ENCODE peak calls at places on chromosomes 6 and 20, in four cellular contexts. S is AG08395, F is uterus, I is mucosa of gallbladder. R is an unnamed sample.

GRCh38 chr20:58243653-58244410 is 15.4 kb upstream of the ANKRD60 start:
- DNase-seq in S (no peak), F (no peak), I (no peak), R (no peak)

GRCh38 chr6:169426611-169427010 is 173.0 kb upstream of the THBS2 start:
- DNase-seq in S (no peak), F (no peak), I (no peak), R (no peak)

GRCh38 chr6:49911252-49911651 is 44.9 kb upstream of the CRISP1 start:
- DNase-seq in S (no peak), F (no peak), I (no peak), R (no peak)

GRCh38 chr20:64188682-64189529 is 24.7 kb downstream of the MYT1 start:
- DNase-seq in S (no peak), F (no peak), I (peak; percentile 74), R (no peak)

GRCh38 chr20:8790442-8791074 is 278.3 kb upstream of the PLCB4 start:
- DNase-seq in S (peak; percentile 41), F (peak; percentile 19), I (peak; percentile 45), R (no peak)

GRCh38 chr6:33581186-33581585 is 1.1 kb upstream of the BAK1 start:
- DNase-seq in S (no peak), F (no peak), I (no peak), R (no peak)

GRCh38 chr20:60242836-60243520 is 284.8 kb downstream of the CDH26 start:
- DNase-seq in S (peak; percentile 27), F (no peak), I (no peak), R (no peak)

GRCh38 chr6:106872044-106872443 is 102.5 kb downstream of the CD24 start:
- DNase-seq in S (no peak), F (no peak), I (no peak), R (no peak)

GRCh38 chr6:125533710-125534397 is 215.6 kb upstream of the HEY2 start:
- DNase-seq in S (no peak), F (no peak), I (no peak), R (no peak)

GRCh38 chr6:7261030-7261841 is 51.8 kb downstream of the SSR1 start:
- DNase-seq in S (peak; percentile 99), F (peak; percentile 71), I (peak; percentile 89), R (peak; percentile 36)

GRCh38 chr6:43007126-43007525 is 6.6 kb downstream of the MEA1 start:
- DNase-seq in S (no peak), F (no peak), I (no peak), R (no peak)

GRCh38 chr20:24732076-24732475 is 217.0 kb upstream of the CST7 start:
- DNase-seq in S (no peak), F (no peak), I (no peak), R (no peak)